ENCODE peak calls at places on chromosome 14, in four cellular contexts. I is fibroblast of lung, K is choroid plexus epithelial cell, C is SK-N-SH. S is an unnamed sample.

GRCh38 chr14:55514819-55515470 is 65.1 kb upstream of the KTN1 start:
- DNase-seq in K (peak; percentile 83), C (no peak), I (peak; percentile 81), S (peak; percentile 63)

GRCh38 chr14:34098045-34098984 is 147.4 kb upstream of the EGLN3 start:
- DNase-seq in I (peak; percentile 65), C (peak; percentile 70), K (peak; percentile 69), S (peak; percentile 70)

GRCh38 chr14:74510955-74511354 is 17.4 kb downstream of the ISCA2 start:
- DNase-seq in C (no peak), I (peak; percentile 73), K (peak; percentile 42), S (peak; percentile 64)

GRCh38 chr14:50920482-50921225 is 23.6 kb downstream of the PYGL start:
- DNase-seq in C (no peak), K (peak; percentile 78), I (peak; percentile 78), S (peak; percentile 95)

GRCh38 chr14:74574092-74574438 is 38.0 kb downstream of the LTBP2 start:
- DNase-seq in C (no peak), I (no peak), K (no peak), S (no peak)

GRCh38 chr14:91317381-91318313 is 73.1 kb upstream of the GPR68 start:
- DNase-seq in K (no peak), C (no peak), I (peak; percentile 34), S (peak; percentile 53)

GRCh38 chr14:61476105-61476736 is 154.8 kb downstream of the PRKCH start:
- DNase-seq in C (no peak), K (no peak), I (no peak), S (no peak)

GRCh38 chr14:50955373-50956043 is 11.2 kb upstream of the PYGL start:
- DNase-seq in C (peak; percentile 75), K (peak; percentile 97), I (peak; percentile 85), S (peak; percentile 93)

GRCh38 chr14:83556065-83556464 is 1973.9 kb upstream of the FLRT2 start:
- DNase-seq in I (peak; percentile 50), K (peak; percentile 55), C (no peak), S (peak; percentile 12)

GRCh38 chr14:100132903-100133510 is 26.4 kb downstream of the DEGS2 start:
- DNase-seq in I (no peak), C (peak; percentile 86), K (no peak), S (peak; percentile 63)

GRCh38 chr14:93011650-93012317 is 88.8 kb downstream of the CHGA start:
- DNase-seq in I (no peak), K (no peak), C (no peak), S (no peak)

GRCh38 chr14:92684801-92685560 is 63.4 kb downstream of the LGMN start:
- DNase-seq in I (no peak), C (no peak), K (no peak), S (no peak)

DNA sequence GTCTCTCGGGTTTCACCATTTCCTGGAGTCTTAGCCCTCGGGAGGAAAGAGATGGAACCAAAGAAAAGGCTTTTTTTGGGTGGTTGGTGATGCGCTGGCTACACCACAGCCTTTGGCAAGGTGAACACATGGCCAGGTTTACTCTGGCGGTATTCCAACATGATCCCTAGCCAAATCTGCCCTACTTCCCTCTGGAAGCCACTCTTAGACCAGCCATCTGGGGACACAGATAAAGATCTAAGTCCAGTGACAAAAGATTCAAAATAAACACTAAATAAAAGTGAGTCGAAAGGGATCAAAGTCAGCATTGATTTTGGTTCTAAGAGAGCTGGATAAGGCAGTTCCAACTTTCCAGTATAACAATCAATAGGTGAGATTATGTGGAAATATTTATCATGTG is 694.5 kb downstream of the VRK1 start:
- DNase-seq in K (no peak), C (no peak), I (no peak), S (no peak)
- H3K4me3 ChIP-seq in K (no peak overlapping the region), C (no peak overlapping the region), I (no peak overlapping the region), S (no peak overlapping the region)

DNA sequence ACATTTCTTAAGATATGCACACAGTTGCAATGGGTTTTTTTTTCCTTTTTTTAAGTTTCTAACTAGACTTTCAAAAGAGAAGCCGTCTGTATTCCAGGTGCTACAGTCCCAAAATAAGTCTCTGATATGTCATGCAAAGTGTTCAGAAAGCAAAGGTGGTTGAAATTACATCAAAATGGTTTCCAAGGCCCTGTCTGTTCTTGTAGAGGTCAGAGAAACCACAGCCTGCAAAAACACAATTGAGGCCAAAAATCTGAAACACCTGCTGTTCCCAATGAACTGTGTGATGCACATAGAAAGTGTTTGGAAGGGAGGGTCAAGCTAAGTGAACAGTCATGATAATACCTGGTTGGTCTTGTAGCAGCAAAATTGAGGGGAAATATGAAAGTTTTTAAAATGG is 91.0 kb downstream of the VRK1 start:
- DNase-seq in K (no peak), C (no peak), I (no peak), S (no peak)
- H3K4me3 ChIP-seq in K (no peak overlapping the region), C (no peak overlapping the region), I (no peak overlapping the region), S (no peak overlapping the region)

GRCh38 chr14:24155100-24155499 is 6.0 kb upstream of the IRF9 start:
- DNase-seq in I (no peak), K (no peak), C (no peak), S (no peak)
- H3K4me3 ChIP-seq in I (no peak overlapping the region), K (no peak overlapping the region), C (no peak overlapping the region), S (no peak overlapping the region)

DNA sequence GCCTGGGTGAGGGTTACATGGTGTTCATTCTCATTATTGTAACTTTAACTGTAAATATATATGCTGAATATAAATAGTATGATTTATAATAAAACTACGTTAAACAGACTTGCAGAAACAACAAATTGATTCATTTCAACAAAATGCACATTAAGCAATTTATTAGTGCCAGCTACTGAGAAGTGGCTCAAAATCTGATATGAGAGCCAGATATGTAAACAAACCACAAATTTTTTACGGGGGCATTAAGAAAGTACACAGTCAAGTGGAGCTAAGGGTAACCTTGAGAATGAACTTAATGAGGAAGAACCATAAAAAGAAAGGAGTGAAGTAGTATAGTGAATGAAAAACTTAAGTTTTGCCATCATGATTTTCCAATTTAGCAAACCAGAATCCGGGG is 40.3 kb downstream of the CEP128 start:
- DNase-seq in I (no peak), K (no peak), C (no peak), S (no peak)
- H3K4me3 ChIP-seq in I (no peak overlapping the region), K (no peak overlapping the region), C (no peak overlapping the region), S (no peak overlapping the region)

DNA sequence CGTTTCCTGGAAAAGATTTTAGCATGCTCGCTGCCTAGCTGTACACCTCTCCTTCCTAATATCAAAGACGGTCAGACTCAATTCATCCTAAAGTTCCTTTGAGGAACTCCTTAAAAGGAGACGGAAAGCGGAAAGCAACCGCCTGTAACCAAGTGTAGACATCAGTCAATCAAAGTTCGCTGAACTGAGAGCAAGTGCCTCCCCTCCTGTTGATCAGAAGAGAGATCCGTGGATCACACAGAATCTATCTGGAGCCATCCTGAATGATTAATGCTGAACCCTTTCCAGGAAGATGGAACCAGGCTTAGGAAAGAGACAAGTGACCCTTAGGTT is 450 bp upstream of the TEP1 start:
- DNase-seq in C (no peak), I (peak; percentile 14), K (peak; percentile 17), S (no peak)
- H3K4me3 ChIP-seq in C (peak overlapping the region; percentile 85), I (peak overlapping the region; percentile 60), K (peak overlapping the region; percentile 98), S (peak overlapping the region; percentile 95)

GRCh38 chr14:30873308-30874119 is 845 bp upstream of the COCH start:
- DNase-seq in C (no peak), I (no peak), K (no peak), S (no peak)
- H3K4me3 ChIP-seq in C (no peak overlapping the region), I (no peak overlapping the region), K (peak overlapping the region; percentile 52), S (no peak overlapping the region)

GRCh38 chr14:104138891-104139459 is 588 bp downstream of the KIF26A start:
- DNase-seq in C (no peak), K (peak; percentile 16), I (no peak), S (no peak)
- H3K4me3 ChIP-seq in C (peak overlapping the region; percentile 51), K (peak overlapping the region; percentile 57), I (no peak overlapping the region), S (no peak overlapping the region)

DNA sequence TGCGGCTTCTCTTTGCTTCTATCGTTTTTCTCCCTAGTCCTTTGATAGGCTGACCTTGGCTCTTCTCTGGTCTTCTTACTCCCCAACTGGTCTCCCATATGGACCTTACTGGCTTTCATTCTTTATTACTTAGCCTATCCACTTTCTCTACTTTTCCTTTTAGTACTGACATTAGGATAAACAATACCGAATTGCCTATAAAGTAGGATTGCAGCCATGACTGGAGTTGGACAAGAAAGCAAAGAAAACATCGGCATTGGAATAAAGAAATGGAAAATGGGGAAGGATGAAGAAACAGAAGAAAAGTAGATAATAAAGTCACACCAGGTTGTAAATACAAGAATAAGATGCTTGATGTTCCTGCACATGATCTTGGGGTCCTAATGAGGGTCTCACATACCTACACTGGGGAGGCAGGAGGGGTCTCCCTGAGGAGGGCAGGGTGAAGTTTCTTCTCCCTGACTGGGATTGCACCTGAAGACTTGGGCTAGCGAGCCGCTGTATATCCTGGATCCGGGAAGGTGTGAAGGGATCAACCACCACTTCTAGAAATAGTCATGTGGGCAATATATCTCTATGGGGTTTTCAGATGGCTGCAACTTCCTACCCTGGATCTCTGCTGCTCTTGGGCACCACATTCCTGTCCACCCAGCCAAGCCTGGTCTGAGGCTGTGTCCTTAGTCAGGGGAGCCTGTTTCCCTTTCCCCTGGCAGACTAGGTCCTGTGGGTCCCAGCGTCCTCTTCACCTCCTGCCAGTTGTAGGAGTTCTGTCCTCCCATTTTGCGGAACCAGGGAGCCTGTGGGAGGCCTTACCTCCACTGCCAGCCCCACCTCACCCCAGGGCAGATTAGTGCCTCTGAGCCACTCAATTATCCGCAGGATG is 13.1 kb downstream of the NKX2-1 start:
- DNase-seq in K (no peak), C (no peak), I (no peak), S (no peak)
- H3K4me3 ChIP-seq in K (no peak overlapping the region), C (no peak overlapping the region), I (no peak overlapping the region), S (no peak overlapping the region)

GRCh38 chr14:54364555-54365415 is 32.0 kb upstream of the CDKN3 start:
- DNase-seq in I (peak; percentile 38), K (peak; percentile 39), C (no peak), S (peak; percentile 85)
- H3K4me3 ChIP-seq in I (no peak overlapping the region), K (no peak overlapping the region), C (no peak overlapping the region), S (no peak overlapping the region)

S was measured in fibroblast of the aortic adventitia.